ENCODE peak calls at places on chromosomes 11 and 22, in ten cellular contexts. K is heart left ventricle; L is CD8-positive, alpha-beta T cell; C is left lung; J is pancreas; A is WERI-Rb-1; U is hepatocyte; N is upper lobe of right lung; T is IMR-90; O is CD4-positive, alpha-beta T cell. I is an unnamed sample. For H3K27me3, the result is how much of the 10 kb centered on the place peaks cover.

GRCh38 chr11:7646866-7647265 is 26.4 kb downstream of the CYB5R2 start:
- DNase-seq in L (no peak), K (no peak), O (no peak), J (no peak), U (no peak), A (no peak), T (no peak), C (no peak), N (no peak), I (no peak)

GRCh38 chr11:124041254-124041653 is at the start of gene OR10G7:
- DNase-seq in J (no peak), A (no peak), T (no peak), L (no peak), C (no peak), O (no peak), K (no peak), N (no peak), U (peak), I (no peak)

GRCh38 chr11:45245237-45246045 is 40.7 kb downstream of the SYT13 start:
- DNase-seq in C (no peak), T (no peak), N (no peak), A (no peak), K (no peak), L (no peak), O (no peak), U (no peak), J (no peak), I (no peak)

GRCh38 chr11:102610198-102610597 is 14.9 kb downstream of the MMP20 start:
- DNase-seq in C (no peak), J (no peak), A (no peak), L (no peak), O (no peak), U (no peak), N (no peak), T (no peak), K (no peak), I (no peak)

GRCh38 chr22:19559324-19559811 is 35.2 kb upstream of the CLDN5 start:
- DNase-seq in K (no peak), N (no peak), U (no peak), O (no peak), C (no peak), J (no peak), A (no peak), L (no peak), T (no peak), I (no peak)

GRCh38 chr22:42282943-42283287 is 12.5 kb upstream of the TCF20 start:
- DNase-seq in J (no peak), U (no peak), O (no peak), N (peak), A (no peak), C (no peak), L (no peak), T (no peak), K (no peak), I (no peak)

GRCh38 chr11:1223346-1224108 is 661 bp downstream of the MUC5B start:
- DNase-seq in L (no peak), N (peak), J (no peak), T (no peak), C (peak), O (no peak), U (no peak), K (peak), A (peak), I (no peak)

GRCh38 chr11:84671325-84672019 is 955.7 kb downstream of the DLG2 start:
- DNase-seq in C (no peak), A (no peak), J (no peak), O (no peak), U (peak), K (no peak), L (no peak), T (no peak), N (no peak), I (no peak)

GRCh38 chr22:26617251-26618199 is at the start of gene CRYBB1:
- DNase-seq in C (peak), O (no peak), A (no peak), L (no peak), T (peak), K (peak), J (no peak), N (no peak), U (no peak), I (peak)

GRCh38 chr22:33823552-33823951 is 96.7 kb downstream of the LARGE1 start:
- DNase-seq in N (no peak), K (peak), T (peak), C (no peak), O (no peak), U (peak), L (no peak), J (no peak), A (no peak), I (no peak)

GRCh38 chr22:48663297-48663696 is 1164.4 kb downstream of the BRD1 start:
- DNase-seq in K (peak), U (no peak), C (peak), O (no peak), L (no peak), J (no peak), T (no peak), A (no peak), N (no peak), I (no peak)

GRCh38 chr11:2346586-2347335 is 30.3 kb upstream of the CD81 start:
- DNase-seq in J (no peak), L (no peak), A (no peak), N (peak), U (no peak), K (no peak), O (no peak), T (no peak), C (no peak), I (no peak)

GRCh38 chr11:109527496-109527895 is 105.5 kb downstream of the C11orf87 start:
- DNase-seq in A (no peak), U (no peak), N (no peak), C (no peak), T (peak), O (no peak), L (no peak), K (no peak), J (no peak), I (no peak)

GRCh38 chr11:8192016-8192895 is 23.4 kb upstream of the RIC3 start:
- DNase-seq in T (peak), U (peak), K (peak), N (no peak), A (peak), L (peak), J (peak), C (no peak), O (peak), I (peak)

GRCh38 chr11:116791002-116791812 is 472 bp downstream of the APOA5 start:
- DNase-seq in N (peak), C (peak), J (peak), A (peak), O (peak), T (peak), L (peak), U (peak), K (peak), I (peak)

GRCh38 chr22:36586852-36587251 is 57.9 kb upstream of the EIF3D start:
- DNase-seq in T (no peak), A (no peak), J (no peak), K (no peak), C (no peak), N (no peak), L (no peak), O (no peak), U (no peak), I (no peak)
- H3K27me3 ChIP-seq in T (half or more), A (half or more), J (under half), K (half or more), C (under half), N (under half), L (under half), O (under half), U (under half), I (half or more)

GRCh38 chr22:45535400-45535799 is 32.7 kb downstream of the FBLN1 start:
- DNase-seq in J (no peak), K (no peak), C (no peak), N (no peak), O (no peak), U (peak), L (no peak), T (no peak), A (no peak), I (no peak)

GRCh38 chr22:45541580-45541979 is 38.9 kb downstream of the FBLN1 start:
- DNase-seq in C (no peak), K (no peak), T (no peak), A (no peak), J (no peak), O (no peak), N (no peak), L (no peak), U (no peak), I (no peak)

GRCh38 chr22:45540122-45540521 is 37.4 kb downstream of the FBLN1 start:
- DNase-seq in N (no peak), K (no peak), L (no peak), C (no peak), A (no peak), J (no peak), T (no peak), U (no peak), O (no peak), I (no peak)

GRCh38 chr22:45537734-45538181 is 35.1 kb downstream of the FBLN1 start:
- DNase-seq in A (no peak), C (peak), L (no peak), T (peak), N (no peak), K (peak), O (no peak), U (peak), J (no peak), I (peak)

GRCh38 chr22:45538284-45538683 is 35.6 kb downstream of the FBLN1 start:
- DNase-seq in U (peak), K (no peak), C (no peak), A (no peak), J (no peak), T (no peak), N (no peak), O (no peak), L (no peak), I (no peak)
- H3K27ac ChIP-seq in U (peak), K (peak), C (peak), A (no peak), J (no peak), T (peak), N (peak), O (no peak), L (no peak), I (peak)

DNA sequence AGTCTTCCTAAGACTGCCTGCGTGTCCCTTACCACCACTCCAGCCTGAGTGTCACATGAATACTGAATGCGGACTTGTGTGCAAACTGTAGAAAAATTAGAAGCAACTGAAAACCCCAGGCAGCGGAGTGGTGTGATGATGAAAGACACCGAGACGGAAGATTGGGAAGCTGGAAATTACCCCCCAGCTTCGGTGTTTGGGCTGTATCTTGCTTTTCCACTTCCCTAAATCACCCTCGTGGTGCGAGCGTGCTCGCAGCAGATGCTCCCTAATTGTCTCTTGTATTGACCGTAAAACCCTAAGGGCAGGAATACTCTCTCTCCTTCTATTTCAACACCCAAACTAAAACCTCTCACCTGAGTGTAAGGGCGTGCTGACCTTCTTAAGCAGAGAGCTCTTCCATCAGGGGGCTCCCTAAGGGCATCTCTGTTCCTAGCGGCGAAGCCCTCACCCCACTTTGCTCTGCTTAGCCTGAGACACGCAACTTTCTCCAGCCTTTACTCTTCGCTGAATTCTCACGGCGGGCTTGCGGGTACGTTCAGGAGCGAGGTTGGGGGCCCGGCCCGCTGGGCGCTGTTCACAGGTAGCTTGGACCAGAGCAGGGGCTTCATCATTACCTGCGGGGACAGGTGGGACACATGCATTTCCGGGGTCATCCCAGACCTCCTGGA is 62.4 kb downstream of the CRYBB2 start:
- DNase-seq in C (no peak), U (no peak), O (no peak), K (no peak), T (no peak), L (no peak), N (no peak), J (no peak), A (no peak), I (no peak)
- TF ChIP-seq CTCF in C (no peak), U (no peak), O (no peak), K (no peak), T (no peak), L (no peak), N (no peak), J (no peak), A (no peak), I (no peak)

GRCh38 chr11:31810779-31811647 is at the start of gene PAX6:
- DNase-seq in K (no peak), A (no peak), T (peak), O (no peak), L (no peak), J (no peak), C (peak), U (no peak), N (no peak), I (no peak)
- H3K27me3 ChIP-seq in K (half or more), A (half or more), T (half or more), O (half or more), L (half or more), J (under half), C (half or more), U (half or more), N (half or more), I (half or more)

DNA sequence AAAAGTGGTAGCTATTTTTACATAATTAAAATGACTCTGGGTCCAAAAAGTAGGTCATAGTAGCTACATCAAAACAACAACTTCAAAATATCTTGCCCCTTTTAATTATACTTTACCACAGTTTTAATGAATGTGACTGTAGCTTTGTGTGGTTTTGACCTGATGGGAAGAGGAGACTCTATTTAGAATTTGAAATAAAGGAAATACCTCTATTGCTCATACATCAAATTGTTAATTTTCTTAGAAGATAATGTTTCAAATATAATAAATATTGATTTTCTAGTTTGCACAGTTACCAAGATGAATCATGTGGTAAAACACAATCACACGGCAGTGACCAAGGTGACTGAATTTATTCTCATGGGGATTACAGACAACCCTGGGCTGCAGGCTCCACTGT is at the start of gene OR8K1:
- DNase-seq in U (no peak), J (no peak), L (no peak), A (no peak), K (no peak), N (no peak), O (no peak), T (no peak), C (no peak), I (no peak)
- H3K27ac ChIP-seq in U (no peak), J (no peak), L (no peak), A (no peak), K (no peak), N (no peak), O (no peak), T (no peak), C (no peak), I (no peak)

I was measured in left ventricle myocardium inferior.